ENCODE peak calls at places on chromosomes 2 and 18, in nine cellular contexts. One of them, this sample, is unnamed.

GRCh38 chr2:167438206-167438605 is 549.9 kb downstream of the XIRP2 start:
- DNase-seq in MCF 10A: peak
- DNase-seq in upper lobe of left lung: no peak
- DNase-seq in activated naive CD4-positive, alpha-beta T cell treated with anti-CD3 and anti-CD28 coated beads for 36 hours: no peak
- DNase-seq in non-pigmented ciliary epithelial cell: peak
- DNase-seq in hypothalamus: no peak
- DNase-seq in fibroblast of the conjunctiva: peak
- DNase-seq in activated T-helper 1 cell treated with Interleukin-2 at 50 U/mL for 16 hours: no peak
- DNase-seq in CMK: no peak
- DNase-seq in this sample: no peak

GRCh38 chr2:239570216-239570925 is 169.6 kb upstream of the HDAC4 start:
- DNase-seq in MCF 10A: no peak
- DNase-seq in upper lobe of left lung: no peak
- DNase-seq in activated naive CD4-positive, alpha-beta T cell treated with anti-CD3 and anti-CD28 coated beads for 36 hours: no peak
- DNase-seq in non-pigmented ciliary epithelial cell: no peak
- DNase-seq in hypothalamus: no peak
- DNase-seq in fibroblast of the conjunctiva: no peak
- DNase-seq in activated T-helper 1 cell treated with Interleukin-2 at 50 U/mL for 16 hours: no peak
- DNase-seq in CMK: no peak
- DNase-seq in this sample: no peak

GRCh38 chr18:45415614-45416013 is 199.7 kb upstream of the SLC14A2 start:
- DNase-seq in MCF 10A: no peak
- DNase-seq in upper lobe of left lung: no peak
- DNase-seq in activated naive CD4-positive, alpha-beta T cell treated with anti-CD3 and anti-CD28 coated beads for 36 hours: no peak
- DNase-seq in non-pigmented ciliary epithelial cell: no peak
- DNase-seq in hypothalamus: no peak
- DNase-seq in fibroblast of the conjunctiva: no peak
- DNase-seq in activated T-helper 1 cell treated with Interleukin-2 at 50 U/mL for 16 hours: no peak
- DNase-seq in CMK: no peak
- DNase-seq in this sample: no peak

GRCh38 chr2:108594982-108595464 is 60.8 kb downstream of the LIMS1 start:
- DNase-seq in MCF 10A: peak
- DNase-seq in upper lobe of left lung: peak
- DNase-seq in activated naive CD4-positive, alpha-beta T cell treated with anti-CD3 and anti-CD28 coated beads for 36 hours: no peak
- DNase-seq in non-pigmented ciliary epithelial cell: peak
- DNase-seq in hypothalamus: no peak
- DNase-seq in fibroblast of the conjunctiva: no peak
- DNase-seq in activated T-helper 1 cell treated with Interleukin-2 at 50 U/mL for 16 hours: no peak
- DNase-seq in CMK: peak
- DNase-seq in this sample: no peak

GRCh38 chr2:150620860-150621259 is 133.4 kb upstream of the RND3 start:
- DNase-seq in MCF 10A: peak
- DNase-seq in upper lobe of left lung: no peak
- DNase-seq in activated naive CD4-positive, alpha-beta T cell treated with anti-CD3 and anti-CD28 coated beads for 36 hours: no peak
- DNase-seq in non-pigmented ciliary epithelial cell: no peak
- DNase-seq in hypothalamus: no peak
- DNase-seq in fibroblast of the conjunctiva: no peak
- DNase-seq in activated T-helper 1 cell treated with Interleukin-2 at 50 U/mL for 16 hours: no peak
- DNase-seq in CMK: no peak
- DNase-seq in this sample: no peak

GRCh38 chr18:79069792-79070151 is 578 bp downstream of the ATP9B start:
- DNase-seq in MCF 10A: no peak
- DNase-seq in upper lobe of left lung: no peak
- DNase-seq in activated naive CD4-positive, alpha-beta T cell treated with anti-CD3 and anti-CD28 coated beads for 36 hours: no peak
- DNase-seq in non-pigmented ciliary epithelial cell: no peak
- DNase-seq in hypothalamus: no peak
- DNase-seq in fibroblast of the conjunctiva: no peak
- DNase-seq in activated T-helper 1 cell treated with Interleukin-2 at 50 U/mL for 16 hours: no peak
- DNase-seq in CMK: no peak
- DNase-seq in this sample: no peak

GRCh38 chr2:150517951-150518680 is 30.6 kb upstream of the RND3 start:
- DNase-seq in MCF 10A: no peak
- DNase-seq in upper lobe of left lung: no peak
- DNase-seq in activated naive CD4-positive, alpha-beta T cell treated with anti-CD3 and anti-CD28 coated beads for 36 hours: no peak
- DNase-seq in non-pigmented ciliary epithelial cell: no peak
- DNase-seq in hypothalamus: no peak
- DNase-seq in fibroblast of the conjunctiva: peak
- DNase-seq in activated T-helper 1 cell treated with Interleukin-2 at 50 U/mL for 16 hours: no peak
- DNase-seq in CMK: no peak
- DNase-seq in this sample: no peak

GRCh38 chr2:224927671-224928173 is 114.5 kb downstream of the DOCK10 start:
- DNase-seq in MCF 10A: no peak
- DNase-seq in upper lobe of left lung: peak
- DNase-seq in activated naive CD4-positive, alpha-beta T cell treated with anti-CD3 and anti-CD28 coated beads for 36 hours: peak
- DNase-seq in non-pigmented ciliary epithelial cell: no peak
- DNase-seq in hypothalamus: no peak
- DNase-seq in fibroblast of the conjunctiva: no peak
- DNase-seq in activated T-helper 1 cell treated with Interleukin-2 at 50 U/mL for 16 hours: peak
- DNase-seq in CMK: no peak
- DNase-seq in this sample: no peak

GRCh38 chr2:3475771-3476170 is 43.6 kb downstream of the ADI1 start:
- DNase-seq in MCF 10A: no peak
- DNase-seq in upper lobe of left lung: no peak
- DNase-seq in activated naive CD4-positive, alpha-beta T cell treated with anti-CD3 and anti-CD28 coated beads for 36 hours: no peak
- DNase-seq in non-pigmented ciliary epithelial cell: no peak
- DNase-seq in hypothalamus: no peak
- DNase-seq in fibroblast of the conjunctiva: no peak
- DNase-seq in activated T-helper 1 cell treated with Interleukin-2 at 50 U/mL for 16 hours: no peak
- DNase-seq in CMK: no peak
- DNase-seq in this sample: no peak

GRCh38 chr2:25387479-25388449 is 46.0 kb upstream of the DNMT3A start:
- DNase-seq in MCF 10A: no peak
- DNase-seq in upper lobe of left lung: no peak
- DNase-seq in activated naive CD4-positive, alpha-beta T cell treated with anti-CD3 and anti-CD28 coated beads for 36 hours: no peak
- DNase-seq in non-pigmented ciliary epithelial cell: no peak
- DNase-seq in hypothalamus: no peak
- DNase-seq in fibroblast of the conjunctiva: no peak
- DNase-seq in activated T-helper 1 cell treated with Interleukin-2 at 50 U/mL for 16 hours: no peak
- DNase-seq in CMK: no peak
- DNase-seq in this sample: peak

GRCh38 chr2:96139181-96139758 is 968 bp upstream of the ASTL start:
- DNase-seq in MCF 10A: no peak
- DNase-seq in upper lobe of left lung: no peak
- DNase-seq in activated naive CD4-positive, alpha-beta T cell treated with anti-CD3 and anti-CD28 coated beads for 36 hours: no peak
- DNase-seq in non-pigmented ciliary epithelial cell: no peak
- DNase-seq in hypothalamus: no peak
- DNase-seq in fibroblast of the conjunctiva: no peak
- DNase-seq in activated T-helper 1 cell treated with Interleukin-2 at 50 U/mL for 16 hours: no peak
- DNase-seq in CMK: no peak
- DNase-seq in this sample: peak

GRCh38 chr2:204072443-204073324 is 136.1 kb downstream of the ICOS start:
- DNase-seq in MCF 10A: peak
- DNase-seq in upper lobe of left lung: peak
- DNase-seq in activated naive CD4-positive, alpha-beta T cell treated with anti-CD3 and anti-CD28 coated beads for 36 hours: peak
- DNase-seq in non-pigmented ciliary epithelial cell: no peak
- DNase-seq in hypothalamus: no peak
- DNase-seq in fibroblast of the conjunctiva: no peak
- DNase-seq in activated T-helper 1 cell treated with Interleukin-2 at 50 U/mL for 16 hours: peak
- DNase-seq in CMK: peak
- DNase-seq in this sample: no peak

GRCh38 chr2:54503192-54503591 is 47.1 kb downstream of the SPTBN1 start:
- DNase-seq in MCF 10A: peak
- DNase-seq in upper lobe of left lung: no peak
- DNase-seq in activated naive CD4-positive, alpha-beta T cell treated with anti-CD3 and anti-CD28 coated beads for 36 hours: peak
- DNase-seq in non-pigmented ciliary epithelial cell: no peak
- DNase-seq in hypothalamus: no peak
- DNase-seq in fibroblast of the conjunctiva: no peak
- DNase-seq in activated T-helper 1 cell treated with Interleukin-2 at 50 U/mL for 16 hours: no peak
- DNase-seq in CMK: peak
- DNase-seq in this sample: no peak

GRCh38 chr2:33077316-33077715 is 130.6 kb downstream of the LTBP1 start:
- DNase-seq in MCF 10A: no peak
- DNase-seq in upper lobe of left lung: no peak
- DNase-seq in activated naive CD4-positive, alpha-beta T cell treated with anti-CD3 and anti-CD28 coated beads for 36 hours: no peak
- DNase-seq in non-pigmented ciliary epithelial cell: no peak
- DNase-seq in hypothalamus: no peak
- DNase-seq in fibroblast of the conjunctiva: no peak
- DNase-seq in activated T-helper 1 cell treated with Interleukin-2 at 50 U/mL for 16 hours: no peak
- DNase-seq in CMK: no peak
- DNase-seq in this sample: no peak

GRCh38 chr2:42569116-42569711 is 782 bp downstream of the MTA3 start:
- DNase-seq in MCF 10A: peak
- DNase-seq in upper lobe of left lung: no peak
- DNase-seq in activated naive CD4-positive, alpha-beta T cell treated with anti-CD3 and anti-CD28 coated beads for 36 hours: peak
- DNase-seq in non-pigmented ciliary epithelial cell: no peak
- DNase-seq in hypothalamus: peak
- DNase-seq in fibroblast of the conjunctiva: no peak
- DNase-seq in activated T-helper 1 cell treated with Interleukin-2 at 50 U/mL for 16 hours: peak
- DNase-seq in CMK: no peak
- DNase-seq in this sample: peak

GRCh38 chr18:59220784-59221765 is 1.1 kb downstream of the GRP start:
- DNase-seq in MCF 10A: no peak
- DNase-seq in upper lobe of left lung: no peak
- DNase-seq in activated naive CD4-positive, alpha-beta T cell treated with anti-CD3 and anti-CD28 coated beads for 36 hours: no peak
- DNase-seq in non-pigmented ciliary epithelial cell: no peak
- DNase-seq in hypothalamus: no peak
- DNase-seq in fibroblast of the conjunctiva: no peak
- DNase-seq in activated T-helper 1 cell treated with Interleukin-2 at 50 U/mL for 16 hours: no peak
- DNase-seq in CMK: no peak
- DNase-seq in this sample: no peak

GRCh38 chr2:28447943-28448737 is 47.7 kb upstream of the PLB1 start:
- DNase-seq in MCF 10A: peak
- DNase-seq in upper lobe of left lung: no peak
- DNase-seq in activated naive CD4-positive, alpha-beta T cell treated with anti-CD3 and anti-CD28 coated beads for 36 hours: peak
- DNase-seq in non-pigmented ciliary epithelial cell: peak
- DNase-seq in hypothalamus: no peak
- DNase-seq in fibroblast of the conjunctiva: peak
- DNase-seq in activated T-helper 1 cell treated with Interleukin-2 at 50 U/mL for 16 hours: no peak
- DNase-seq in CMK: no peak
- DNase-seq in this sample: no peak

GRCh38 chr2:17578466-17578928 is 38.0 kb downstream of the VSNL1 start:
- DNase-seq in MCF 10A: no peak
- DNase-seq in upper lobe of left lung: no peak
- DNase-seq in activated naive CD4-positive, alpha-beta T cell treated with anti-CD3 and anti-CD28 coated beads for 36 hours: no peak
- DNase-seq in non-pigmented ciliary epithelial cell: no peak
- DNase-seq in hypothalamus: no peak
- DNase-seq in fibroblast of the conjunctiva: no peak
- DNase-seq in activated T-helper 1 cell treated with Interleukin-2 at 50 U/mL for 16 hours: no peak
- DNase-seq in CMK: no peak
- DNase-seq in this sample: no peak

This sample was measured in kidney.